ENCODE peak calls at places on chromosomes 11 and 22, in five cellular contexts. U, J, Y, X and A are unnamed samples.

GRCh38 chr22:18101536-18101935 is 9.1 kb upstream of the TUBA8 start:
- DNase-seq in Y (no peak), J (no peak), X (no peak), U (no peak), A (no peak)

GRCh38 chr11:68213135-68213515 is at the start of gene KMT5B:
- DNase-seq in U (peak; percentile 70), X (no peak), Y (peak; percentile 71), J (no peak), A (peak; percentile 70)

GRCh38 chr11:30960387-30960992 is 374.3 kb upstream of the MPPED2 start:
- DNase-seq in J (peak; percentile 24), U (no peak), Y (peak; percentile 75), X (no peak), A (no peak)

GRCh38 chr11:725624-726202 is 19.7 kb downstream of the EPS8L2 start:
- DNase-seq in Y (no peak), X (no peak), U (no peak), J (no peak), A (no peak)

GRCh38 chr22:25359601-25360261 is 140.3 kb downstream of the CRYBB2 start:
- DNase-seq in X (no peak), Y (no peak), J (no peak), U (no peak), A (no peak)

GRCh38 chr11:44979536-44980399 is 29.1 kb upstream of the TP53I11 start:
- DNase-seq in X (no peak), Y (no peak), J (no peak), U (peak; percentile 51), A (no peak)

GRCh38 chr11:122781378-122782040 is 56.8 kb upstream of the CRTAM start:
- DNase-seq in Y (peak; percentile 93), J (peak; percentile 82), X (peak; percentile 41), U (peak; percentile 92), A (peak; percentile 73)

GRCh38 chr22:22882033-22882717 is 5.4 kb upstream of the IGLL5 start:
- DNase-seq in U (no peak), Y (no peak), X (no peak), J (no peak), A (no peak)

GRCh38 chr11:46345131-46345597 is 2.1 kb upstream of the DGKZ start:
- DNase-seq in Y (no peak), U (peak; percentile 77), J (no peak), X (no peak), A (no peak)

GRCh38 chr11:101510608-101511007 is 73.2 kb downstream of the TRPC6 start:
- DNase-seq in U (no peak), X (no peak), J (no peak), Y (no peak), A (no peak)

GRCh38 chr11:130528862-130529261 is 80.4 kb downstream of the ADAMTS15 start:
- DNase-seq in X (no peak), Y (no peak), U (peak; percentile 51), J (no peak), A (no peak)

GRCh38 chr22:36277482-36278291 is 24.8 kb downstream of the APOL1 start:
- DNase-seq in Y (peak; percentile 65), U (peak; percentile 57), X (peak; percentile 47), J (peak; percentile 35), A (peak; percentile 62)

GRCh38 chr22:17896552-17896951 is 122.3 kb upstream of the BID start:
- DNase-seq in J (no peak), X (no peak), Y (peak; percentile 52), U (no peak), A (no peak)

GRCh38 chr22:19060356-19061009 is 61.7 kb downstream of the DGCR2 start:
- DNase-seq in Y (peak; percentile 48), J (peak; percentile 42), U (no peak), X (no peak), A (no peak)

GRCh38 chr11:36306888-36307287 is 10.8 kb downstream of the PRR5L start:
- DNase-seq in Y (peak; percentile 62), X (no peak), U (no peak), J (peak; percentile 37), A (peak; percentile 55)

GRCh38 chr11:9562716-9563115 is 10.8 kb upstream of the WEE1 start:
- DNase-seq in X (no peak), Y (no peak), J (no peak), U (no peak), A (no peak)

GRCh38 chr11:108805030-108805429 is 140.2 kb downstream of the DDX10 start:
- DNase-seq in J (no peak), X (no peak), Y (peak; percentile 10), U (no peak), A (no peak)

GRCh38 chr11:122920579-122920978 is 38.0 kb downstream of the JHY start:
- DNase-seq in X (no peak), Y (no peak), J (no peak), U (no peak), A (no peak)

GRCh38 chr22:18133452-18133851 is 16.5 kb upstream of the USP18 start:
- DNase-seq in U (no peak), X (no peak), J (no peak), Y (peak; percentile 13), A (no peak)

GRCh38 chr11:91158297-91158696 is 935.4 kb upstream of the CHORDC1 start:
- DNase-seq in U (no peak), X (no peak), J (no peak), Y (no peak), A (no peak)

GRCh38 chr11:130478204-130478701 is 29.8 kb downstream of the ADAMTS15 start:
- DNase-seq in J (peak; percentile 90), X (no peak), Y (peak; percentile 97), U (peak; percentile 81), A (peak; percentile 85)

GRCh38 chr11:133516845-133517244 is 15.5 kb downstream of the OPCML start:
- DNase-seq in X (no peak), U (peak; percentile 17), J (no peak), Y (no peak), A (no peak)

GRCh38 chr11:73652046-73652730 is 5.8 kb downstream of the PLEKHB1 start:
- DNase-seq in X (no peak), U (peak; percentile 36), Y (no peak), J (no peak), A (no peak)

GRCh38 chr22:33883561-33883960 is 36.7 kb downstream of the LARGE1 start:
- DNase-seq in U (no peak), Y (no peak), X (no peak), J (peak; percentile 29), A (peak; percentile 43)

GRCh38 chr11:71144010-71144409 is 108.4 kb downstream of the SHANK2 start:
- DNase-seq in Y (no peak), J (no peak), U (no peak), X (no peak), A (no peak)

GRCh38 chr11:27429740-27430451 is 42.7 kb downstream of the LGR4 start:
- DNase-seq in U (no peak), J (peak; percentile 55), Y (no peak), X (no peak), A (no peak)

GRCh38 chr11:95057959-95058358 is 8.7 kb downstream of the KDM4F start:
- DNase-seq in J (no peak), X (no peak), Y (no peak), U (no peak), A (no peak)

GRCh38 chr22:24134090-24134846 is 47.0 kb upstream of the SUSD2 start:
- DNase-seq in Y (peak; percentile 39), U (peak; percentile 49), J (no peak), X (no peak), A (no peak)

GRCh38 chr22:39634530-39635399 is 64.2 kb downstream of the CACNA1I start:
- DNase-seq in X (no peak), Y (peak; percentile 72), U (no peak), J (peak; percentile 83), A (peak; percentile 81)

GRCh38 chr22:48944756-48945620 is 882.7 kb downstream of the BRD1 start:
- DNase-seq in Y (no peak), U (peak; percentile 1), X (no peak), J (no peak), A (no peak)

GRCh38 chr22:42841444-42841843 is 15.6 kb downstream of the ARFGAP3 start:
- DNase-seq in X (no peak), J (peak; percentile 72), Y (no peak), U (no peak), A (peak; percentile 30)

GRCh38 chr11:61327669-61328071 is 5.2 kb downstream of the DDB1 start:
- DNase-seq in J (peak; percentile 66), Y (no peak), X (no peak), U (no peak), A (no peak)
- H3K27ac ChIP-seq in J (peak overlapping the region; percentile 40), Y (peak overlapping the region; percentile 11), X (no peak overlapping the region), U (no peak overlapping the region), A (no peak overlapping the region)

DNA sequence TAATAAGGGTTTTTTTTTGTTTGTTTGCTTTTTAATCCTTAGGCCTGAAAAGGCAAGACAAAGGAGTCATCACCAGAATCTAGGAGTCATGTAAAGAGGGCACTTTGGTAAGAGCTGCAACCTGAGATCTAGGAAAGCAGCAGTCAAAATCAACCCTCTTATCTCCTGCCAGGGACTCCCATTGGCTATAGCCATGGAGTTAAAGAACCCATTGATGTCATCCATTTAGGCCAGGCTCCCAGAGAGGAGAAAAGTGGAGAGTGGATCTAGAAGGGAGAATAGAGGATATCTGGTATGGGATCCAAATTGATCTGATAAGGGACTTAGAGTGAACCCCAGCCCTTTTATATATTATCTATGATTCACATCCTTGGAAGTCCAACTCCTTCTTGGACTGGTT is 35.9 kb downstream of the ZNF215 start:
- DNase-seq in J (no peak), X (no peak), Y (no peak), U (no peak), A (no peak)
- H3K27ac ChIP-seq in J (no peak overlapping the region), X (no peak overlapping the region), Y (no peak overlapping the region), U (no peak overlapping the region), A (no peak overlapping the region)

DNA sequence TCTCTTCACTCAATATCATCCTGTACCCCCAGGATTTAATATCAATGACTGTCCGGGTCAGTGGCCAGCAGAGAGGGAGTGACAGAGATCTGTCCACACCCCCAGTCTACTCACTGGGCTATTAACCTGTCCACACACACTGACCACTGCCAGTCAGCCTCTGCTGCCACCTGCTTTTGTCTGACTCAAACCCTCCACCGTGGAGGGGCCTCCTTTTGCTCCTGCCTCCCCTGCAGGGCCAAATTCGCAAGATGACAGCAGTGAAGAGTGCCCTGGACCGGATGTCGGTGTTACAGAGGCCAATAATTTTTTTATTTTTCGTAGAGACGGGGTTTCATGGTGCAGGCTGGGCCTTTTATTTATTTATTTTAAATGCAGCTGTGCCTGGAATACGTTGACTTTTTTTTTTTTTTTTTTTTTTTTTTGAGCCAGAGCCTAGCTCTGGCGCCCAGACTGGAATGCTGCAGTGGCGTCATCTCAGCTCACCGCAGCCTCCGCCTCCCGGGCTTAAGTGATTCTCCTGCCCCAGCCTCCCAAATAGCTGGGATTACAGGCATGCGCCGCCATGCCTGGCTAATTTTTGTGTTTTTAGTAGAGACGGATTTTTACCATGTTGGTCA is 5.1 kb downstream of the PDXP start:
- DNase-seq in U (no peak), J (no peak), Y (peak; percentile 82), X (no peak), A (no peak)
- H3K27ac ChIP-seq in U (no peak overlapping the region), J (no peak overlapping the region), Y (peak overlapping the region; percentile 29), X (no peak overlapping the region), A (no peak overlapping the region)

GRCh38 chr22:31683181-31684105 is 21.4 kb upstream of the PISD start:
- DNase-seq in U (no peak), X (no peak), J (no peak), Y (no peak), A (no peak)
- H3K27ac ChIP-seq in U (no peak overlapping the region), X (no peak overlapping the region), J (no peak overlapping the region), Y (no peak overlapping the region), A (no peak overlapping the region)